ENCODE peak calls at places on chromosomes 7 and 10, in four cellular contexts. R is HepG2, T is GM12878, O is GM12891. X is an unnamed sample.

GRCh38 chr7:96670338-96671289 is 39.0 kb downstream of the SEM1 start:
- DNase-seq in R (no peak), T (no peak), O (no peak), X (no peak)

GRCh38 chr7:32427769-32428291 is 62.4 kb downstream of the LSM5 start:
- DNase-seq in R (peak), T (no peak), O (peak), X (peak)

GRCh38 chr7:24827589-24827988 is 70.3 kb upstream of the GSDME start:
- DNase-seq in R (no peak), T (no peak), O (no peak), X (no peak)

GRCh38 chr7:76423666-76424412 is 911 bp upstream of the ZP3 start:
- DNase-seq in R (no peak), T (no peak), O (no peak), X (no peak)

GRCh38 chr10:89163265-89163995 is 43.7 kb downstream of the CH25H start:
- DNase-seq in R (no peak), T (peak), O (peak), X (peak)

GRCh38 chr7:6160191-6160623 is 112.2 kb downstream of the CYTH3 start:
- DNase-seq in R (no peak), T (no peak), O (no peak), X (no peak)

GRCh38 chr7:69967699-69968450 is 369.6 kb downstream of the AUTS2 start:
- DNase-seq in R (no peak), T (no peak), O (no peak), X (no peak)

GRCh38 chr10:67923551-67923950 is 39.1 kb downstream of the SIRT1 start:
- DNase-seq in R (no peak), T (no peak), O (no peak), X (no peak)

GRCh38 chr7:143318661-143319060 is 2.8 kb downstream of the CLCN1 start:
- DNase-seq in R (peak), T (no peak), O (no peak), X (no peak)

GRCh38 chr7:143322646-143323343 is 6.9 kb downstream of the CLCN1 start:
- DNase-seq in R (no peak), T (no peak), O (no peak), X (no peak)

GRCh38 chr7:143321734-143322133 is 5.8 kb downstream of the CLCN1 start:
- DNase-seq in R (no peak), T (no peak), O (no peak), X (no peak)

GRCh38 chr7:143321242-143321641 is 5.3 kb downstream of the CLCN1 start:
- DNase-seq in R (no peak), T (no peak), O (no peak), X (no peak)

DNA sequence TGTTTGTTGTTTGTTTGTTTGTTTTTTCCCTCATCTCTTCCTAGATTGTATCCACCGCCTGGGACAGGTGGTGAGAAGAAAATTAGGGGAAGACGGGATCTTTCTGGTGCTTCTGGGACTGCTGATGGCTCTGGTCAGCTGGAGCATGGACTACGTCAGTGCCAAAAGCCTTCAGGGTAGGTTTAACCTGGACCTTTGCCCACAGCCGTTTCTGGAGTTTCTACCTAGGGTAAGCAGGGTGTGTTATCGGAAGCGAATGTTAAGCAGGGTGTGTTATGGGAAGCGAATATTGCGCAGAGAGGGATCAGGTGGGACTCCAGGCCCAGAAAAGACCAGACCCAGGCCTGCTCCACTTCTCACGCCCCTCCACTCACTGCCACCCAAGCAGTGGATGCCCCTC is 4.7 kb downstream of the CLCN1 start:
- DNase-seq in R (no peak), T (no peak), O (no peak), X (no peak)
- TF ChIP-seq TAF1 in R (no peak), T (no peak), O (no peak), X (no peak)

GRCh38 chr7:107079212-107079940 is 34.9 kb downstream of the PRKAR2B start:
- DNase-seq in R (no peak), T (no peak), O (no peak), X (no peak)
- TF ChIP-seq POLR2A in R (no peak), T (no peak), O (no peak), X (no peak)

GRCh38 chr10:31032515-31033132 is 959 bp upstream of the ZNF438 start:
- DNase-seq in R (no peak), T (no peak), O (no peak), X (no peak)
- TF ChIP-seq POLR2AphosphoS5 in R (no peak), T (no peak), O (no peak), X (no peak)

DNA sequence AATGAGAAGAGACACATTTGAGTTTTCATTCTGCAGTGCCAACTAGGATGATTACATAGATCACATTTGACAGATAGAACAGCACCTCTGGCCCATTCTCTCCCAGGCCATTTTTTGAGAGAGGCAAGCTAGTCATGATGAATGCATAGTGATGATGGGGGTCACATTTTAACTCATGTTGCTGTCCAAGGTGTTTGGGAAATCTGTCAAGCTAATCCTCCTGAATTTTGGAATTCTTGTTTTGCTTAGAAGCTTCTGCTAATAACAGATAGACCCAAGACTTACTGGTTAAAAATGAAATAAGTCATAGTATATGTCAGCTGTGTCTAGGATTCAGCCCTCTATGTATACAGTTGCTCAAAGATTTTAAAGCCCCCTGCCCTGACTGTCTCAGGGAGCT is 101.0 kb downstream of the PTPN20 start:
- DNase-seq in R (no peak), T (no peak), O (no peak), X (no peak)
- TF ChIP-seq TAF1 in R (no peak), T (no peak), O (no peak), X (no peak)

GRCh38 chr10:3107426-3107961 is 40.1 kb downstream of the PFKP start:
- DNase-seq in R (no peak), T (no peak), O (no peak), X (no peak)
- TF ChIP-seq POLR2A in R (no peak), T (no peak), O (no peak), X (no peak)

GRCh38 chr7:348962-349755 is 59.2 kb downstream of the FOXL3 start:
- DNase-seq in R (no peak), T (no peak), O (no peak), X (no peak)

GRCh38 chr7:351681-352480 is 61.9 kb downstream of the FOXL3 start:
- DNase-seq in R (no peak), T (no peak), O (no peak), X (no peak)

GRCh38 chr7:353746-354325 is 63.9 kb downstream of the FOXL3 start:
- DNase-seq in R (no peak), T (no peak), O (no peak), X (no peak)

GRCh38 chr7:348480-348844 is 58.5 kb downstream of the FOXL3 start:
- DNase-seq in R (no peak), T (no peak), O (no peak), X (no peak)

GRCh38 chr7:351256-351655 is 61.3 kb downstream of the FOXL3 start:
- DNase-seq in R (no peak), T (no peak), O (no peak), X (no peak)
- TF ChIP-seq POLR2AphosphoS5 in R (no peak), T (no peak), O (no peak), X (no peak)

DNA sequence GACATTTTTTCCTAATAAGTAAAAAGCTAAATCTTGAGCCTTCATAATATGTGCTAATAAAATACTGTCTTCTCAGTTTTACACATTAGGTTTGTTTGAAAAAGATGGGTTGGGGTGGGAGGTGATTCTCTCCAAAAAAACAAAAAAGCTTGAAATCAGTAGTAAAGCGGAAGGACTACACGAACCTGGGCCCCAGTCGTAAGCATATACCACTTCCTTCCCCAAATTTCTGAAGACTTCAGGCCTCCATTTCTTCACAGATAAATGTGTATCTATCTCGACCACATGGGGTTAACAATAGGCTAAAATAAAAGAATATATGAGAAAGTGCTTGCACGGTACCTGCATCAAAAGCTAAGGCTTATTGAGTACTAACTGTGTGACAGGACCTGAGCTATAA is 51.6 kb upstream of the PAX2 start:
- DNase-seq in R (no peak), T (no peak), O (no peak), X (no peak)
- TF ChIP-seq TAF1 in R (no peak), T (no peak), O (no peak), X (no peak)

GRCh38 chr7:727806-728460 is 852 bp upstream of the PRKAR1B start:
- DNase-seq in R (no peak), T (no peak), O (no peak), X (no peak)

GRCh38 chr7:726854-727103 is 280 bp downstream of the DNAAF5 start:
- DNase-seq in R (no peak), T (no peak), O (no peak), X (no peak)

GRCh38 chr7:725223-726005 is 1.1 kb upstream of the DNAAF5 start:
- DNase-seq in R (no peak), T (no peak), O (no peak), X (no peak)

GRCh38 chr7:727104-727805 is at the start of gene PRKAR1B:
- DNase-seq in R (no peak), T (no peak), O (peak), X (peak)

GRCh38 chr7:726084-726853 is at the start of gene DNAAF5:
- DNase-seq in R (peak), T (peak), O (peak), X (peak)
- TF ChIP-seq POLR2A in R (peak), T (peak), O (peak), X (peak)

GRCh38 chr7:157263156-157263555 is 73.6 kb upstream of the DNAJB6 start:
- DNase-seq in R (no peak), T (no peak), O (no peak), X (no peak)
- TF ChIP-seq POLR2AphosphoS5 in R (no peak), T (no peak), O (no peak), X (no peak)